ENCODE peak calls at places on chromosomes 13 and 19, in five cellular contexts. Z, D, K, X and A are unnamed samples.

GRCh38 chr19:27974082-27974513 is 1238.9 kb downstream of the UQCRFS1 start:
- DNase-seq in K (peak; percentile 56), D (no peak), Z (no peak), X (peak; percentile 53), A (no peak)

GRCh38 chr13:105083986-105084385 is 1451.5 kb downstream of the EFNB2 start:
- DNase-seq in D (no peak), Z (no peak), X (no peak), K (no peak), A (no peak)

GRCh38 chr13:53250272-53250875 is 221.8 kb downstream of the OLFM4 start:
- DNase-seq in K (no peak), X (peak; percentile 28), D (no peak), Z (peak; percentile 68), A (no peak)

GRCh38 chr19:16012552-16012951 is 63.7 kb upstream of the TPM4 start:
- DNase-seq in D (no peak), K (no peak), Z (no peak), X (no peak), A (no peak)

GRCh38 chr19:35332817-35333216 is 3.8 kb downstream of the CD22 start:
- DNase-seq in X (no peak), D (no peak), Z (no peak), K (no peak), A (peak; percentile 78)

GRCh38 chr19:13215572-13216380 is 65.6 kb downstream of the IER2 start:
- DNase-seq in K (no peak), Z (no peak), D (no peak), X (no peak), A (no peak)

GRCh38 chr19:32831611-32832010 is 38.0 kb downstream of the SLC7A9 start:
- DNase-seq in K (no peak), D (no peak), X (peak; percentile 63), Z (no peak), A (no peak)

GRCh38 chr19:48194041-48194871 is 23.8 kb downstream of the ZSWIM9 start:
- DNase-seq in Z (no peak), X (no peak), D (no peak), K (no peak), A (peak; percentile 52)

GRCh38 chr13:48843630-48844380 is 131.9 kb upstream of the FNDC3A start:
- DNase-seq in K (no peak), D (no peak), X (no peak), Z (no peak), A (no peak)

GRCh38 chr13:66492479-66492878 is 737.7 kb downstream of the PCDH9 start:
- DNase-seq in Z (no peak), D (no peak), X (no peak), K (no peak), A (no peak)

GRCh38 chr19:10776900-10777650 is 58.9 kb downstream of the TMED1 start:
- DNase-seq in Z (no peak), X (no peak), K (no peak), D (no peak), A (no peak)

GRCh38 chr19:6127716-6128335 is 7.6 kb upstream of the ACSBG2 start:
- DNase-seq in K (no peak), Z (no peak), D (no peak), X (no peak), A (no peak)

GRCh38 chr13:113122571-113123225 is at the start of gene F10:
- DNase-seq in K (peak; percentile 77), D (peak; percentile 53), X (peak; percentile 52), Z (peak; percentile 61), A (peak; percentile 25)

GRCh38 chr13:23349127-23349897 is 84.2 kb downstream of the SACS start:
- DNase-seq in D (no peak), K (no peak), Z (peak; percentile 10), X (no peak), A (no peak)

GRCh38 chr19:11849264-11849615 is 714 bp downstream of the ZNF439 start:
- DNase-seq in Z (no peak), D (no peak), X (peak; percentile 21), K (no peak), A (peak; percentile 29)

GRCh38 chr19:40613669-40614594 is 12.8 kb downstream of the LTBP4 start:
- DNase-seq in K (peak; percentile 80), X (peak; percentile 91), D (peak; percentile 76), Z (peak; percentile 85), A (peak; percentile 96)

GRCh38 chr13:34942732-34943674 is 933 bp downstream of the NBEA start:
- DNase-seq in K (peak; percentile 81), X (peak; percentile 49), D (no peak), Z (no peak), A (peak; percentile 44)

GRCh38 chr19:13588953-13589833 is 82.9 kb upstream of the CACNA1A start:
- DNase-seq in X (peak; percentile 75), Z (peak; percentile 76), D (peak; percentile 69), K (peak; percentile 83), A (peak; percentile 85)

GRCh38 chr13:42654760-42655159 is 80.8 kb downstream of the TNFSF11 start:
- DNase-seq in D (no peak), K (no peak), Z (no peak), X (no peak), A (no peak)

GRCh38 chr19:16368385-16369305 is 44.0 kb downstream of the KLF2 start:
- DNase-seq in K (no peak), X (no peak), Z (no peak), D (no peak), A (no peak)

GRCh38 chr19:47641891-47642485 is 33.1 kb downstream of the BICRA start:
- DNase-seq in Z (no peak), D (no peak), K (no peak), X (no peak), A (no peak)

GRCh38 chr19:38319421-38320258 is at the start of gene KCNK6:
- DNase-seq in Z (peak; percentile 22), D (no peak), X (no peak), K (peak; percentile 82), A (peak; percentile 68)

GRCh38 chr19:35311901-35312665 is 16.9 kb upstream of the CD22 start:
- DNase-seq in X (no peak), K (no peak), D (no peak), Z (no peak), A (no peak)

GRCh38 chr13:93673885-93674284 is 447.3 kb downstream of the GPC6 start:
- DNase-seq in Z (no peak), K (no peak), X (no peak), D (no peak), A (no peak)

GRCh38 chr13:90448466-90449037 is 898.9 kb upstream of the MIR17HG start:
- DNase-seq in X (no peak), Z (no peak), K (no peak), D (no peak), A (no peak)

GRCh38 chr13:20395061-20395916 is 130.4 kb downstream of the CRYL1 start:
- DNase-seq in D (no peak), X (peak; percentile 28), K (no peak), Z (no peak), A (no peak)

GRCh38 chr19:57465680-57466381 is 8.9 kb upstream of the VN1R1 start:
- DNase-seq in Z (no peak), X (no peak), K (no peak), D (no peak), A (no peak)

DNA sequence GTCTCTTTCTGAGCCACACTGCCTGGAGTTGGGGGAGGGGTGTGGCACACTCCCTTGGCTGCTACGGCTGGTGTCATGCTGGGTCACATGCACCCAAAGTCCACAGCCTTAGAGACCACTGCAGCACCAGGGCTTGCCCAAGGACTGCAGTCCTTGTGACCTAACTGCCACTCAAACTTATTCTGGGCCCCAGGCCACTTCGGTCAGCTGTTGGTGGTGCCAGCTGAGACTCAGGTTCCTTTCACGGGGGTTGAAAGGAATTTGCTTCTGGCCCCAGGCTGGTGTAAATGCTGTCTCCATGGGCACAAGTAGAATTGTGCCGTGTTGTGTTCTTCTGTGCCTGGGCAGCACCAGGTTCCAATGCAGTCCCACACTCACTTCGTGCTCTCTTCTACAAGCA is 9.5 kb upstream of the VN1R1 start:
- DNase-seq in X (no peak), Z (no peak), K (no peak), D (no peak), A (no peak)
- H3K9me3 ChIP-seq in X (peaks cover 71% of the 10 kb centered on the region), Z (peaks cover 85% of the 10 kb centered on the region), K (peaks cover 9% of the 10 kb centered on the region), D (peaks cover 97% of the 10 kb centered on the region), A (peaks cover 2% of the 10 kb centered on the region)

GRCh38 chr19:49807888-49808675 is 5.0 kb downstream of the FUZ start:
- DNase-seq in X (no peak), Z (no peak), D (no peak), K (no peak), A (no peak)
- H3K4me3 ChIP-seq in X (no peak overlapping the region), Z (peak overlapping the region; percentile 73), D (peak overlapping the region; percentile 76), K (peak overlapping the region; percentile 53), A (peak overlapping the region; percentile 53)

GRCh38 chr19:313988-314815 is 23.0 kb upstream of the PLPP2 start:
- DNase-seq in Z (no peak), X (no peak), K (no peak), D (no peak), A (no peak)

GRCh38 chr19:310781-311496 is 19.7 kb upstream of the PLPP2 start:
- DNase-seq in K (no peak), X (no peak), Z (no peak), D (no peak), A (no peak)

GRCh38 chr19:310141-310651 is 19.0 kb upstream of the PLPP2 start:
- DNase-seq in K (no peak), Z (no peak), D (no peak), X (no peak), A (peak; percentile 32)

GRCh38 chr19:313169-313987 is 22.2 kb upstream of the PLPP2 start:
- DNase-seq in D (no peak), Z (no peak), K (peak; percentile 59), X (no peak), A (no peak)

GRCh38 chr19:311813-312261 is 20.6 kb upstream of the PLPP2 start:
- DNase-seq in D (no peak), X (no peak), Z (no peak), K (no peak), A (no peak)
- H3K27ac ChIP-seq in D (no peak overlapping the region), X (no peak overlapping the region), Z (no peak overlapping the region), K (no peak overlapping the region), A (no peak overlapping the region)

GRCh38 chr19:36527873-36528193 is 238 bp downstream of the ZNF260 start:
- DNase-seq in Z (no peak), D (no peak), K (no peak), X (no peak), A (no peak)
- H3K9me3 ChIP-seq in Z (peaks cover 39% of the 10 kb centered on the region), D (peaks cover 67% of the 10 kb centered on the region), K (no peaks in the 10 kb centered on the region), X (peaks cover 2% of the 10 kb centered on the region), A (no peaks in the 10 kb centered on the region)